ENCODE peak calls at places on chromosomes 2 and 18, in four cellular contexts. One of them, this sample, is unnamed. For H3K4me1, the result is how much of the 10 kb centered on the place peaks cover.

GRCh38 chr2:211085056-211085680 is 528.8 kb downstream of the CPS1 start:
- DNase-seq in upper lobe of right lung: no peak
- DNase-seq in right atrium auricular region: no peak
- DNase-seq in cardiac muscle cell: peak
- DNase-seq in this sample: no peak

GRCh38 chr2:73175663-73176204 is 26.6 kb upstream of the NOTO start:
- DNase-seq in upper lobe of right lung: peak
- DNase-seq in right atrium auricular region: peak
- DNase-seq in cardiac muscle cell: peak
- DNase-seq in this sample: peak

GRCh38 chr2:237282568-237283128 is 131.3 kb downstream of the COL6A3 start:
- DNase-seq in right atrium auricular region: no peak
- DNase-seq in upper lobe of right lung: no peak
- DNase-seq in cardiac muscle cell: no peak
- DNase-seq in this sample: no peak

GRCh38 chr2:75488157-75488556 is 72.6 kb downstream of the EVA1A start:
- DNase-seq in upper lobe of right lung: no peak
- DNase-seq in cardiac muscle cell: no peak
- DNase-seq in right atrium auricular region: no peak
- DNase-seq in this sample: no peak

GRCh38 chr2:205361272-205361671 is 321.0 kb upstream of the NRP2 start:
- DNase-seq in cardiac muscle cell: no peak
- DNase-seq in upper lobe of right lung: no peak
- DNase-seq in right atrium auricular region: no peak
- DNase-seq in this sample: no peak

GRCh38 chr2:200786826-200787225 is 24.9 kb upstream of the BZW1 start:
- DNase-seq in upper lobe of right lung: no peak
- DNase-seq in cardiac muscle cell: no peak
- DNase-seq in right atrium auricular region: no peak
- DNase-seq in this sample: no peak

GRCh38 chr2:159267926-159268325 is 18.6 kb downstream of the WDSUB1 start:
- DNase-seq in cardiac muscle cell: no peak
- DNase-seq in right atrium auricular region: no peak
- DNase-seq in upper lobe of right lung: no peak
- DNase-seq in this sample: no peak

GRCh38 chr2:128169497-128169896 is 78.5 kb downstream of the UGGT1 start:
- DNase-seq in upper lobe of right lung: no peak
- DNase-seq in cardiac muscle cell: no peak
- DNase-seq in right atrium auricular region: no peak
- DNase-seq in this sample: no peak

GRCh38 chr2:32009479-32010256 is 1.1 kb downstream of the MEMO1 start:
- DNase-seq in cardiac muscle cell: peak
- DNase-seq in upper lobe of right lung: peak
- DNase-seq in right atrium auricular region: no peak
- DNase-seq in this sample: peak

GRCh38 chr2:88082781-88083180 is 15.2 kb downstream of the SMYD1 start:
- DNase-seq in cardiac muscle cell: no peak
- DNase-seq in right atrium auricular region: no peak
- DNase-seq in upper lobe of right lung: no peak
- DNase-seq in this sample: no peak

GRCh38 chr18:28357785-28358401 is 181.0 kb upstream of the CDH2 start:
- DNase-seq in upper lobe of right lung: no peak
- DNase-seq in right atrium auricular region: no peak
- DNase-seq in cardiac muscle cell: peak
- DNase-seq in this sample: no peak

GRCh38 chr2:40487592-40487991 is 35.7 kb upstream of the SLC8A1 start:
- DNase-seq in upper lobe of right lung: no peak
- DNase-seq in right atrium auricular region: no peak
- DNase-seq in cardiac muscle cell: peak
- DNase-seq in this sample: no peak

GRCh38 chr2:19846030-19846429 is 55.8 kb downstream of the TTC32 start:
- DNase-seq in right atrium auricular region: peak
- DNase-seq in cardiac muscle cell: no peak
- DNase-seq in upper lobe of right lung: no peak
- DNase-seq in this sample: no peak

GRCh38 chr18:9627642-9628041 is 13.3 kb upstream of the PPP4R1 start:
- DNase-seq in right atrium auricular region: no peak
- DNase-seq in upper lobe of right lung: no peak
- DNase-seq in cardiac muscle cell: no peak
- DNase-seq in this sample: no peak

GRCh38 chr2:72326759-72327158 is 179.1 kb upstream of the CYP26B1 start:
- DNase-seq in upper lobe of right lung: no peak
- DNase-seq in cardiac muscle cell: no peak
- DNase-seq in right atrium auricular region: no peak
- DNase-seq in this sample: no peak

GRCh38 chr2:157751462-157752058 is 122.9 kb upstream of the ACVR1C start:
- DNase-seq in upper lobe of right lung: no peak
- DNase-seq in cardiac muscle cell: no peak
- DNase-seq in right atrium auricular region: no peak
- DNase-seq in this sample: peak

GRCh38 chr2:40415391-40415790 is 36.5 kb downstream of the SLC8A1 start:
- DNase-seq in right atrium auricular region: no peak
- DNase-seq in cardiac muscle cell: no peak
- DNase-seq in upper lobe of right lung: no peak
- DNase-seq in this sample: no peak

GRCh38 chr18:68041327-68041726 is 524.8 kb upstream of the DSEL start:
- DNase-seq in upper lobe of right lung: no peak
- DNase-seq in right atrium auricular region: no peak
- DNase-seq in cardiac muscle cell: no peak
- DNase-seq in this sample: no peak

GRCh38 chr18:66571845-66572244 is 32.0 kb downstream of the CDH19 start:
- DNase-seq in cardiac muscle cell: no peak
- DNase-seq in upper lobe of right lung: no peak
- DNase-seq in right atrium auricular region: no peak
- DNase-seq in this sample: no peak

DNA sequence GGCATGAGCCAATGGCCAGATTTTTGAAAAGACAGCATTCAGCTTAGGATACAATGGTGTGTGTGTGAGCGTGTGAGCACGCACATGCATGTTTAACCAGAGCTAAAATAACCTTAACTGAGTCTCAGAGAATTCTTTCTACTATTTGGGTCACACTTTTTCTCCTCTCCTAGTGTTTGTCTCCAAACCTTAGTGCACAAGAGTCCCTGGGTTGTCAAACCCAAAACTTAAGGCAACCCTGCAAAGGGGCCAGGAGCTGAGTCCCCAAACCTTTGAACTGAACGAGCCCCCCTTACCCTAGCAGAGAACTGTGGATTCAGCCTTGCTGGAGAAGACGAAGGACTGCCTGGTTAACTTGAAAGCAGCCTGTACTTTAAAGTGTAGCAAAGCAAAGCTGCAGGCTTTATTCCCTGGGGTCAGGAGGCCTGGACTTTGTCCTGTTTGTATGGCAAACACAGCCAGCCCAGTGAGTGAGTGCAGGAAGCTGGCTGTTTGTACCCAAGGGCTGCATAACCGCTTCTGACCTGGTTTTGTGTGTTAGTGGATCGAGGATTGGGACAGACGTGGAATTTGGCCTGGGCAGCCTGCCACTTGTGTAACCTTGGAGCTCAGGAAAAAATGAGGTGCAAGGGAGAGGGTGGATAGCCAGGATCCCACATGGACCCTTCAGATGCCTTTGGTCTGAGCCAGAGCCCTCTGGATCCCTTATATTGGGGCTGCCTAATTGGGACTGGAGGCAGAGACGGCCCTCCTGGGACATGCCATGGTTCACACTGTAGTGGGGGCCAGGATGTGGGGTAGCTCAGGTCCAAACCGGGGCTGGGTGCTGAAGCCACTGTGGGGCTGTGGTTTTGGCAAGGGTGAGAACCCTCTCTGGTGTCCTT is 6.4 kb upstream of the PSMD1 start:
- DNase-seq in upper lobe of right lung: no peak
- DNase-seq in right atrium auricular region: no peak
- DNase-seq in cardiac muscle cell: peak
- DNase-seq in this sample: peak
- H3K4me1 ChIP-seq in upper lobe of right lung: under half
- H3K4me1 ChIP-seq in right atrium auricular region: under half
- H3K4me1 ChIP-seq in cardiac muscle cell: under half
- H3K4me1 ChIP-seq in this sample: half or more

GRCh38 chr2:232315923-232316299 is 62.6 kb upstream of the ALPP start:
- DNase-seq in cardiac muscle cell: no peak
- DNase-seq in upper lobe of right lung: no peak
- DNase-seq in right atrium auricular region: no peak
- DNase-seq in this sample: no peak
- H3K4me3 ChIP-seq in cardiac muscle cell: no peak
- H3K4me3 ChIP-seq in upper lobe of right lung: no peak
- H3K4me3 ChIP-seq in right atrium auricular region: no peak
- H3K4me3 ChIP-seq in this sample: no peak

DNA sequence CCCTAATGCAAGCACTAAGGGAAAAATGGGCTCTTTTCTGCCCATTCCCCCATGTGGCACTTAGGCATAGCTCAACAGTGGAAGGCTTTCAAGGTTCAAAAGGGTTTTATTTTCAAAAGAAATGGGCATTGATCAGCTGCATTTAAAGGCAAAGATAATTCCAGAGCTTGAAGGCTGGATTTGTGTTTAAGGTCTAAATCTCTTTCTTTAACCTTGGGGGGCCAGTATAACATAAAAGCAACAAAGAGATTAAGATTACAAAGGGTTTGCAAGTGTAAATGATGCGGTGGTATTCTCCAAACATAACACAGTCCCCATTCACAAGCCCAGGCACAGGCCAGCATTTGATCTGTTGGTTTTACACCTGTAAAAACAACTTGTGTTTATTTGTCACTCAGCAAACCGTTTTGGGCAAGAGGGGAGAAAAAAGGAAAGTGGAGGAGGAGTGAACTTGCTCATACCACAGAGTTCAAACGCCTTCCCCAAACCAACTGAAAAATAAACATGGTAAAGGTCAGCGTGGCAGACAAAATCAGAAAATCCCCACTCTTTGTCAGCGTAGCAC is 427.5 kb downstream of the BCL11A start:
- DNase-seq in upper lobe of right lung: no peak
- DNase-seq in right atrium auricular region: no peak
- DNase-seq in cardiac muscle cell: no peak
- DNase-seq in this sample: no peak
- H3K4me1 ChIP-seq in upper lobe of right lung: under half
- H3K4me1 ChIP-seq in right atrium auricular region: under half
- H3K4me1 ChIP-seq in cardiac muscle cell: under half
- H3K4me1 ChIP-seq in this sample: under half

DNA sequence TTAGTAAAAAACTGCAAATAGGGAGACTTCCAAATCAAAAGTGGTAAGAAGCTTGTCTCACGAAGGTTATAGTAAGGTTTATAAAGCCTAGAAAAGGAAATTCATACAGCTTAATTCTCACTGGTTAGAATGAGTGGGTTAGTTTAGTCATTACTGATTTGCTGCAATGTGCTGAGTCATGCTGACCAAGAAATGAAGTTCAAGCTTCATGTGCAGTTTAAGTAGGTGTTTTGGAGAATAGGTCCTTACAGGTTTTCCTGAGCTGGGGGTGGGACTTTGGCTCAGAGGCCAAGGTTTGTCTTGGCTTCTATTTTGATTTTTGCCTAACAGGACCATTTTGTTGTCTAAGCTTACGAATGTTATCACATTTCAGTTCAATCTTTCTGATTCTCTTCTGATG is 15.1 kb downstream of the CLIP4 start:
- DNase-seq in upper lobe of right lung: no peak
- DNase-seq in right atrium auricular region: no peak
- DNase-seq in cardiac muscle cell: peak
- DNase-seq in this sample: no peak
- H3K4me3 ChIP-seq in upper lobe of right lung: no peak
- H3K4me3 ChIP-seq in right atrium auricular region: no peak
- H3K4me3 ChIP-seq in cardiac muscle cell: no peak
- H3K4me3 ChIP-seq in this sample: no peak

DNA sequence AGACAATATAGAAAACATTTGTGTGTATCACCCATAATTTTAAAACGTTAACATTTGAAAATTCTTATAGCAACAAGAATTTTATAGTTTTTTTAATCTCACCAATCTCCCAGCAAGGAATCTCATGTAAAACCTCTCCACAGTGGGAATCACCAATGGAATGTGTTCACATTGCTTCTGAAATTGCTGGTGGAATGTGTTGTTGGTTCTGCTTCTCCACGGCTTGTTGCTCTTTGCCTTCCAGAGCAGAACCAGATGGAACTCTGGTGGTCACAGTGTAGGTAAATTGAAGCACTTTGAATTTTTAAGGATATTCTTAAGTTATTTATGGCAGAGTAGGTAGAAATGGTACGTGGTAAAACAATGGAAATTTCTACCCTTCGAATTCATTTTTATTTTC is 35.1 kb downstream of the DCAF17 start:
- DNase-seq in upper lobe of right lung: no peak
- DNase-seq in cardiac muscle cell: no peak
- DNase-seq in right atrium auricular region: no peak
- DNase-seq in this sample: no peak
- H3K4me1 ChIP-seq in upper lobe of right lung: under half
- H3K4me1 ChIP-seq in cardiac muscle cell: under half
- H3K4me1 ChIP-seq in right atrium auricular region: under half
- H3K4me1 ChIP-seq in this sample: under half

DNA sequence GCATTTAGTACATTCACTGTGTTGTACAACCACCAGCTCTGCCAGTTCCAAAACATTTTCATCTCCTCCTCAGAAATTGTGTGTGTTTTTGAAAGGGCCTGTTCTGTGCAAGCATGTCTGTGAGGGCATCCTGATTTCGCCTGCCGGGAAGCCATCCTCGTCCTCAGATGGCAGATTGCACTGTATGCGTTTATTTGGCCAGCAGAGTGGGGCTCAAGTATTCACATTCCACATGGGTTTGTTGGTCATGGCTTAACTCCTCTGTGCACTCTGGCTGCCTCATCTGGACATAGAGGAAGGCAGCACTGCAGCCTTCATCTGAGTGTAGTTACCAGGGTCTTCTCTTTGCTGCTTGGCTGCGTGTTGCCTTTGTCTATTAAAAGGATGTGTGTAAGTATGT is 85.0 kb downstream of the TMEM247 start:
- DNase-seq in upper lobe of right lung: no peak
- DNase-seq in cardiac muscle cell: no peak
- DNase-seq in right atrium auricular region: no peak
- DNase-seq in this sample: no peak
- H3K4me3 ChIP-seq in upper lobe of right lung: no peak
- H3K4me3 ChIP-seq in cardiac muscle cell: no peak
- H3K4me3 ChIP-seq in right atrium auricular region: no peak
- H3K4me3 ChIP-seq in this sample: no peak

This sample was measured in pancreas.